ENCODE peak calls at places on chromosomes 4 and X, in seven cellular contexts. M, C, X, H, Z, J and R are unnamed samples. For H3K36me3, the result is how much of the 10 kb centered on the place peaks cover.

GRCh38 chrX:13488706-13489105 is 80.7 kb upstream of the EGFL6 start:
- DNase-seq in M (peak), C (no peak), X (no peak), H (no peak), Z (no peak), J (no peak), R (no peak)

GRCh38 chrX:133321441-133321840 is 93.8 kb downstream of the GPC4 start:
- DNase-seq in M (peak), C (no peak), X (no peak), H (no peak), Z (no peak), J (no peak), R (no peak)

GRCh38 chr4:89898304-89898716 is 3.7 kb downstream of the MMRN1 start:
- DNase-seq in M (no peak), C (no peak), X (no peak), H (no peak), Z (no peak), J (peak), R (no peak)

GRCh38 chrX:137032841-137033773 is 688 bp downstream of the GPR101 start:
- DNase-seq in M (no peak), C (no peak), X (no peak), H (no peak), Z (no peak), J (peak), R (no peak)

GRCh38 chr4:181877329-181877848 is 365.8 kb upstream of the TENM3 start:
- DNase-seq in M (no peak), C (no peak), X (no peak), H (no peak), Z (no peak), J (no peak), R (no peak)

GRCh38 chrX:47093248-47093647 is 15.0 kb downstream of the RGN start:
- DNase-seq in M (peak), C (no peak), X (no peak), H (peak), Z (no peak), J (peak), R (no peak)

GRCh38 chrX:49915352-49916222 is 6.8 kb upstream of the CLCN5 start:
- DNase-seq in M (peak), C (no peak), X (no peak), H (peak), Z (no peak), J (peak), R (no peak)

GRCh38 chrX:40530471-40530870 is 50.3 kb upstream of the ATP6AP2 start:
- DNase-seq in M (no peak), C (no peak), X (no peak), H (no peak), Z (no peak), J (no peak), R (no peak)

GRCh38 chr4:53321151-53321987 is 44.5 kb downstream of the SCFD2 start:
- DNase-seq in M (peak), C (peak), X (no peak), H (no peak), Z (no peak), J (peak), R (no peak)

GRCh38 chrX:153944800-153945150 is 332 bp upstream of the RENBP start:
- DNase-seq in M (no peak), C (no peak), X (no peak), H (no peak), Z (no peak), J (no peak), R (no peak)

GRCh38 chr4:95124906-95125504 is 367.2 kb downstream of the BMPR1B start:
- DNase-seq in M (peak), C (no peak), X (no peak), H (peak), Z (no peak), J (peak), R (no peak)

GRCh38 chrX:47662144-47662657 is 3.2 kb upstream of the UXT start:
- DNase-seq in M (peak), C (peak), X (no peak), H (no peak), Z (no peak), J (no peak), R (no peak)

GRCh38 chr4:94407846-94408245 is 43.9 kb upstream of the PDLIM5 start:
- DNase-seq in M (peak), C (no peak), X (no peak), H (no peak), Z (no peak), J (no peak), R (no peak)

GRCh38 chrX:155993421-155993820 is 4.1 kb upstream of the IL9R start:
- DNase-seq in M (no peak), C (no peak), X (no peak), H (no peak), Z (no peak), J (no peak), R (no peak)

GRCh38 chrX:151268836-151269235 is 92.5 kb downstream of the GPR50 start:
- DNase-seq in M (no peak), C (no peak), X (no peak), H (no peak), Z (no peak), J (no peak), R (no peak)

GRCh38 chr4:67721770-67722597 is 21.0 kb upstream of the UBA6 start:
- DNase-seq in M (no peak), C (no peak), X (no peak), H (no peak), Z (no peak), J (peak), R (no peak)

GRCh38 chr4:154564311-154564710 is 1.5 kb downstream of the FGB start:
- DNase-seq in M (no peak), C (no peak), X (no peak), H (no peak), Z (no peak), J (no peak), R (no peak)

GRCh38 chr4:152901205-152901604 is 34.9 kb upstream of the FHDC1 start:
- DNase-seq in M (no peak), C (no peak), X (no peak), H (no peak), Z (no peak), J (no peak), R (no peak)

GRCh38 chr4:138982754-138983153 is 32.8 kb upstream of the NOCT start:
- DNase-seq in M (no peak), C (no peak), X (no peak), H (no peak), Z (no peak), J (no peak), R (no peak)

GRCh38 chr4:36213956-36214355 is 30.4 kb downstream of the ARAP2 start:
- DNase-seq in M (no peak), C (no peak), X (no peak), H (no peak), Z (no peak), J (no peak), R (no peak)

GRCh38 chrX:152814048-152814447 is 16.5 kb downstream of the CETN2 start:
- DNase-seq in M (no peak), C (no peak), X (no peak), H (no peak), Z (no peak), J (no peak), R (no peak)

GRCh38 chrX:115337735-115338134 is 48.2 kb downstream of the LUZP4 start:
- DNase-seq in M (peak), C (peak), X (no peak), H (no peak), Z (no peak), J (no peak), R (no peak)

GRCh38 chrX:12872741-12873140 is 5.9 kb downstream of the TLR7 start:
- DNase-seq in M (no peak), C (no peak), X (no peak), H (no peak), Z (no peak), J (no peak), R (no peak)

GRCh38 chr4:61511716-61512488 is 311.8 kb downstream of the ADGRL3 start:
- DNase-seq in M (peak), C (no peak), X (no peak), H (no peak), Z (no peak), J (no peak), R (no peak)

GRCh38 chr4:99635601-99636000 is 22.0 kb downstream of the C4orf54 start:
- DNase-seq in M (peak), C (no peak), X (no peak), H (no peak), Z (no peak), J (no peak), R (no peak)

GRCh38 chrX:1086444-1087409 is 125.7 kb downstream of the CRLF2 start:
- DNase-seq in M (no peak), C (peak), X (no peak), H (no peak), Z (peak), J (no peak), R (no peak)

GRCh38 chr4:32684160-32684559 is 1964.0 kb downstream of the PCDH7 start:
- DNase-seq in M (no peak), C (no peak), X (no peak), H (no peak), Z (no peak), J (peak), R (no peak)

GRCh38 chr4:177159600-177159999 is 150.1 kb upstream of the NEIL3 start:
- DNase-seq in M (no peak), C (no peak), X (no peak), H (no peak), Z (no peak), J (peak), R (no peak)

GRCh38 chrX:130994671-130995070 is 63.5 kb upstream of the ARHGAP36 start:
- DNase-seq in M (peak), C (no peak), X (no peak), H (peak), Z (no peak), J (peak), R (no peak)

GRCh38 chr4:139887962-139888735 is 222.5 kb downstream of the MGST2 start:
- DNase-seq in M (no peak), C (no peak), X (no peak), H (no peak), Z (peak), J (peak), R (peak)

GRCh38 chrX:131747173-131747572 is 203.3 kb downstream of the OR13H1 start:
- DNase-seq in M (no peak), C (no peak), X (no peak), H (peak), Z (no peak), J (no peak), R (peak)

GRCh38 chr4:102614801-102615200 is 113.6 kb downstream of the NFKB1 start:
- DNase-seq in M (no peak), C (no peak), X (no peak), H (no peak), Z (no peak), J (peak), R (no peak)

GRCh38 chrX:15202458-15203177 is 67.3 kb downstream of the ASB9 start:
- DNase-seq in M (peak), C (peak), X (no peak), H (no peak), Z (no peak), J (no peak), R (peak)

GRCh38 chr4:54545663-54546424 is 111.9 kb upstream of the KIT start:
- DNase-seq in M (peak), C (no peak), X (no peak), H (no peak), Z (no peak), J (no peak), R (no peak)

GRCh38 chrX:153365670-153366069 is 31.7 kb downstream of the ZNF275 start:
- DNase-seq in M (no peak), C (no peak), X (no peak), H (no peak), Z (no peak), J (no peak), R (no peak)

GRCh38 chrX:70044541-70045245 is 5.0 kb downstream of the AWAT2 start:
- DNase-seq in M (peak), C (no peak), X (no peak), H (no peak), Z (no peak), J (no peak), R (no peak)

GRCh38 chr4:10667651-10668341 is 16.8 kb downstream of the CLNK start:
- DNase-seq in M (no peak), C (no peak), X (no peak), H (no peak), Z (no peak), J (no peak), R (no peak)

GRCh38 chr4:76307670-76308014 is 1.1 kb downstream of the STBD1 start:
- DNase-seq in M (peak), C (no peak), X (no peak), H (peak), Z (no peak), J (no peak), R (no peak)
- H3K4me3 ChIP-seq in M (peak), C (peak), X (no peak), H (peak), Z (peak), J (peak), R (no peak)

GRCh38 chrX:119635179-119635578 is 29.0 kb upstream of the NKRF start:
- DNase-seq in M (no peak), C (no peak), X (no peak), H (peak), Z (no peak), J (no peak), R (no peak)

GRCh38 chrX:119636419-119636818 is 30.2 kb upstream of the NKRF start:
- DNase-seq in M (no peak), C (no peak), X (no peak), H (no peak), Z (no peak), J (no peak), R (peak)

GRCh38 chrX:119640621-119641020 is 34.4 kb upstream of the NKRF start:
- DNase-seq in M (no peak), C (no peak), X (no peak), H (peak), Z (no peak), J (no peak), R (no peak)

GRCh38 chrX:119638725-119639471 is 32.7 kb upstream of the NKRF start:
- DNase-seq in M (no peak), C (no peak), X (no peak), H (no peak), Z (no peak), J (no peak), R (peak)

GRCh38 chrX:119635799-119636198 is 29.6 kb upstream of the NKRF start:
- DNase-seq in M (no peak), C (no peak), X (no peak), H (no peak), Z (no peak), J (peak), R (no peak)
- H3K36me3 ChIP-seq in M (under half), C (under half), X (half or more), H (under half), Z (under half), J (under half), R (under half)

GRCh38 chr4:6364581-6364980 is 94.9 kb downstream of the WFS1 start:
- DNase-seq in M (no peak), C (no peak), X (no peak), H (no peak), Z (no peak), J (no peak), R (no peak)

GRCh38 chr4:6364146-6364545 is 94.5 kb downstream of the WFS1 start:
- DNase-seq in M (no peak), C (no peak), X (no peak), H (no peak), Z (no peak), J (no peak), R (no peak)

GRCh38 chr4:6362243-6362885 is 92.7 kb downstream of the WFS1 start:
- DNase-seq in M (no peak), C (no peak), X (no peak), H (no peak), Z (no peak), J (peak), R (no peak)

GRCh38 chr4:6361076-6361784 is 91.6 kb downstream of the WFS1 start:
- DNase-seq in M (no peak), C (no peak), X (no peak), H (no peak), Z (no peak), J (no peak), R (no peak)

GRCh38 chr4:6362896-6363295 is 93.2 kb downstream of the WFS1 start:
- DNase-seq in M (peak), C (no peak), X (no peak), H (peak), Z (no peak), J (peak), R (no peak)
- H3K4me3 ChIP-seq in M (no peak), C (no peak), X (no peak), H (no peak), Z (no peak), J (no peak), R (no peak)

DNA sequence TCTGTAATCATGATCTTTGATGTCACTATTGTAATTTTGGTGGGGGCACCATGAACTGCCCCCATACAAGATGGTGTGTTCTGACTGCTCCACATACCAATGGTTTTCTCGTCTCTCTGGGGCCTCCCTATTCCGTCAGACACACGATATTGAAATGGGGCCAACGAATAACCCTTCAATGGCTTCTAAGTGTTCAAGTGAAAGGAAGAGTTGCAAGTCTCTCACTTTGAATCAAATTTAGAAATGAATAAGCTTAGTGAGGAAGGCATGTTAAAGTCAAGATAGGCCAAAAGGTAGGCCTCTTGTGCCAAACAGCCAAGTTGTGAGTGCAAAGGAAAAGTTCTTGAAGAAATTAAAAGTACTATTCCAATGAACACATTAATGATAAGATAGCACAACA is 205.4 kb downstream of the SPRY1 start:
- DNase-seq in M (no peak), C (no peak), X (no peak), H (no peak), Z (no peak), J (no peak), R (no peak)
- H3K36me3 ChIP-seq in M (under half), C (under half), X (under half), H (under half), Z (under half), J (under half), R (under half)

GRCh38 chr4:39450618-39451017 is 8.1 kb downstream of the RPL9 start:
- DNase-seq in M (no peak), C (no peak), X (no peak), H (no peak), Z (no peak), J (no peak), R (no peak)

GRCh38 chr4:39441593-39441992 is 17.1 kb downstream of the RPL9 start:
- DNase-seq in M (no peak), C (no peak), X (no peak), H (no peak), Z (no peak), J (no peak), R (no peak)

GRCh38 chr4:39442910-39443480 is 15.7 kb downstream of the RPL9 start:
- DNase-seq in M (no peak), C (no peak), X (no peak), H (no peak), Z (no peak), J (no peak), R (no peak)

GRCh38 chr4:39446842-39447573 is 11.7 kb downstream of the RPL9 start:
- DNase-seq in M (peak), C (no peak), X (peak), H (no peak), Z (peak), J (peak), R (peak)

DNA sequence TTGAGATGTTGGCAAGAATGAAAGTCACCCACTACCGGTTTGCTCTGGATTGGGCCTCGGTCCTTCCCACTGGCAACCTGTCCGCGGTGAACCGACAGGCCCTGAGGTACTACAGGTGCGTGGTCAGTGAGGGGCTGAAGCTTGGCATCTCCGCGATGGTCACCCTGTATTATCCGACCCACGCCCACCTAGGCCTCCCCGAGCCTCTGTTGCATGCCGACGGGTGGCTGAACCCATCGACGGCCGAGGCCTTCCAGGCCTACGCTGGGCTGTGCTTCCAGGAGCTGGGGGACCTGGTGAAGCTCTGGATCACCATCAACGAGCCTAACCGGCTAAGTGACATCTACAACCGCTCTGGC is 12.3 kb downstream of the RPL9 start:
- DNase-seq in M (no peak), C (no peak), X (no peak), H (no peak), Z (no peak), J (no peak), R (no peak)
- H3K4me3 ChIP-seq in M (no peak), C (peak), X (peak), H (no peak), Z (no peak), J (peak), R (peak)

DNA sequence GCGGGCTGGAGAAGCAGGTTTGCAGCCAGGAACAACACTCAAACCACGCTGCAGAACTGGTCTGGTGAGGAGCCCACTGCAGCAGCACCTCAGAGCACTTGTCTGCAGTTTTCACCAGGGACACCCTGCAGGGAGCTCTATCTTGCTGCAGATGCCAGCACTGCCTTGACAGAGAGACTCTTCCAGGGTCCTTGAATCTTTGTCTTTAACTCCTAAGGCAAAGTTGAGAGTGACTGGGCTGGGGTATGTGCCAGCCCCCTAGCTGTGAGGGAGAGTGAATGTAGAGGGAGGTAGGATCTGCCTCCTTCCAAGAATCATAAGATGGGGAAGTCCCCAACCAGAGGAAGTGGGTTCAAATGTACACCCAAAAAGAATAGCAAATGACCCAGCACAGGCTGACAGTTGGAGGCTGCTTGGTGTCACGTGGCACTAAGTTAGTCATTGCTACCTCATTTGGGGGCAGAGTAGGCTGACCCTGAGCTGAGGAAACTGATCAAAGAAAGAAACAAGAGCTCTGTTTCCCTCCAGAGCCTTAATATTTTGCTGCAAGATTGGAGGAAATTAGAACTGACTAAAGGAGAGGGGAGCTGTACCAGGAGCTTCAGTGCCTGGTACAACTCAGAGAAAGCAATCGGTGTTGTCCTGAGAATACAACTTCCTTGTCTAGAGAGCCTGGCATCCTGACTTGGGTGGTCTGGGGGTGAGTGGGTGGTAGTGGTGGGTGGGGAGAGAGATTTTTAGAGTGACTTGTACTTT is 28.2 kb upstream of the HUWE1 start:
- DNase-seq in M (peak), C (no peak), X (peak), H (no peak), Z (no peak), J (peak), R (peak)
- H3K36me3 ChIP-seq in M (under half), C (under half), X (under half), H (under half), Z (under half), J (under half), R (under half)